ENCODE peak calls at places on chromosome 7, in four cellular contexts. One of them, this sample, is unnamed.

GRCh38 chr7:2637505-2638223 is 5.9 kb downstream of the TTYH3 start:
- DNase-seq in neural progenitor cell: no peak
- DNase-seq in GM23338: no peak
- DNase-seq in SK-N-SH: peak; percentile 62
- DNase-seq in this sample: no peak

GRCh38 chr7:131110294-131111080 is 217.2 kb upstream of the MKLN1 start:
- DNase-seq in SK-N-SH: no peak
- DNase-seq in neural progenitor cell: peak; percentile 13
- DNase-seq in GM23338: peak; percentile 69
- DNase-seq in this sample: peak; percentile 61

GRCh38 chr7:155874411-155874810 is 62.1 kb upstream of the SHH start:
- DNase-seq in GM23338: no peak
- DNase-seq in SK-N-SH: no peak
- DNase-seq in neural progenitor cell: no peak
- DNase-seq in this sample: no peak

GRCh38 chr7:99308461-99309074 is 17.1 kb upstream of the ARPC1A start:
- DNase-seq in neural progenitor cell: no peak
- DNase-seq in SK-N-SH: no peak
- DNase-seq in GM23338: no peak
- DNase-seq in this sample: no peak

GRCh38 chr7:2603388-2603965 is 28.3 kb upstream of the TTYH3 start:
- DNase-seq in neural progenitor cell: no peak
- DNase-seq in SK-N-SH: no peak
- DNase-seq in GM23338: no peak
- DNase-seq in this sample: no peak

GRCh38 chr7:76037310-76037709 is 10.5 kb downstream of the STYXL1 start:
- DNase-seq in GM23338: no peak
- DNase-seq in SK-N-SH: no peak
- DNase-seq in neural progenitor cell: no peak
- DNase-seq in this sample: no peak

GRCh38 chr7:51316262-51316665 is 345 bp downstream of the COBL start:
- DNase-seq in GM23338: peak; percentile 65
- DNase-seq in neural progenitor cell: no peak
- DNase-seq in SK-N-SH: peak; percentile 82
- DNase-seq in this sample: peak; percentile 62

GRCh38 chr7:111803015-111803758 is 240.9 kb upstream of the IMMP2L start:
- DNase-seq in neural progenitor cell: no peak
- DNase-seq in GM23338: no peak
- DNase-seq in SK-N-SH: no peak
- DNase-seq in this sample: no peak

GRCh38 chr7:47091141-47091540 is 490.8 kb downstream of the TNS3 start:
- DNase-seq in neural progenitor cell: no peak
- DNase-seq in GM23338: no peak
- DNase-seq in SK-N-SH: no peak
- DNase-seq in this sample: no peak

GRCh38 chr7:123748734-123749536 is at the start of gene WASL:
- DNase-seq in SK-N-SH: peak; percentile 99
- DNase-seq in neural progenitor cell: peak; percentile 96
- DNase-seq in GM23338: peak; percentile 94
- DNase-seq in this sample: peak; percentile 66

DNA sequence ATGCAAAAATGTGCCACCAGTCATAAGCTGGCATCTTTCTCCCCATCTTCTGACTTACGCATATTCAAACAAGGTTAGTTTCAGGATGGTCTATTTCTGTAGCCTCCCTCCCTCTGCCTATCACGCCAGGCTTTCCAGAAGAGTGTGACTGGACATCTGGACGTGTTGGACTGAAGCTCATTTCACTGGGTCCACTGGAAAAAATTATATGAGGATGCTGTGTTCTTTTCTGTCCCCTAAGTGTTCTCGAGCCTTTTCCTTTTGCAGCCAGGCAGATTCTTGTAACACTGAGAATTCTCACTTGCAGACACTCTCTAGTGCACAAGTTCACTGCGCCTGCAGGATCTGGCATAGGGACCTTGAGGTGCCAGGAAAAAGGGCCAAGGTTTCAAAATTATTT is 170.2 kb downstream of the BMPER start:
- DNase-seq in SK-N-SH: no peak
- DNase-seq in neural progenitor cell: no peak
- DNase-seq in GM23338: no peak
- DNase-seq in this sample: no peak
- H3F3A ChIP-seq in SK-N-SH: peaks cover 16% of the 10 kb centered on the region
- H3F3A ChIP-seq in neural progenitor cell: no peaks in the 10 kb centered on the region
- H3F3A ChIP-seq in GM23338: no peaks in the 10 kb centered on the region
- H3F3A ChIP-seq in this sample: peaks cover 4% of the 10 kb centered on the region

GRCh38 chr7:139777304-139777890 is 401 bp downstream of the HIPK2 start:
- DNase-seq in GM23338: peak; percentile 47
- DNase-seq in SK-N-SH: peak; percentile 89
- DNase-seq in neural progenitor cell: peak; percentile 79
- DNase-seq in this sample: no peak
- H3K79me2 ChIP-seq in GM23338: peaks cover 28% of the 10 kb centered on the region
- H3K79me2 ChIP-seq in SK-N-SH: peaks cover 58% of the 10 kb centered on the region
- H3K79me2 ChIP-seq in neural progenitor cell: peaks cover 46% of the 10 kb centered on the region
- H3K79me2 ChIP-seq in this sample: peaks cover 45% of the 10 kb centered on the region

GRCh38 chr7:110050831-110051230 is 1040.1 kb upstream of the LRRN3 start:
- DNase-seq in neural progenitor cell: no peak
- DNase-seq in SK-N-SH: peak; percentile 1
- DNase-seq in GM23338: no peak
- DNase-seq in this sample: no peak
- TF ChIP-seq CTCF in neural progenitor cell: no peak
- TF ChIP-seq CTCF in SK-N-SH: no peak
- TF ChIP-seq CTCF in GM23338: no peak
- TF ChIP-seq CTCF in this sample: no peak

GRCh38 chr7:94412762-94413322 is 18.1 kb downstream of the COL1A2 start:
- DNase-seq in neural progenitor cell: no peak
- DNase-seq in SK-N-SH: no peak
- DNase-seq in GM23338: no peak
- DNase-seq in this sample: no peak
- H3F3A ChIP-seq in neural progenitor cell: no peaks in the 10 kb centered on the region
- H3F3A ChIP-seq in SK-N-SH: peaks cover 7% of the 10 kb centered on the region
- H3F3A ChIP-seq in GM23338: no peaks in the 10 kb centered on the region
- H3F3A ChIP-seq in this sample: no peaks in the 10 kb centered on the region

DNA sequence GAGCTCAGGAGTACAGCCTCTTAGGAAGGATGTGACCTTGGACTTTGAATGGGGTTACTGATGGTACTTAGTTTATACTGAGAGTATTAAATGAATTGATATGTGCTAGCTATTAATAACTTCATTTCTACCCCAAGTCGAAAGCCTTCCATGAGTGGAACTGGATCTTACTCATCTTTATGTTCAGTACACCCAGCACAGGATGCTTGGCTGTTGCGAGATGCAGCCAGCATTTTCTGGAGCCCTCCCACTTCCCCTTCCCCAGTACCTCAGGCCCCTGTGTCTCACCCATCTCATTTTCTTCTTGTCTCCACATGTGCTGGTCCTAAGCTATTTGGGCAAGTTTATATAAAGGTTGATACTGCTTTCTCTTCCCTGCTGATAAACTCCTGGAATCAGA is 7.2 kb downstream of the UPP1 start:
- DNase-seq in SK-N-SH: no peak
- DNase-seq in GM23338: no peak
- DNase-seq in neural progenitor cell: no peak
- DNase-seq in this sample: peak; percentile 32
- H3K79me2 ChIP-seq in SK-N-SH: peaks cover 28% of the 10 kb centered on the region
- H3K79me2 ChIP-seq in GM23338: peaks cover 16% of the 10 kb centered on the region
- H3K79me2 ChIP-seq in neural progenitor cell: no peaks in the 10 kb centered on the region
- H3K79me2 ChIP-seq in this sample: peaks cover 96% of the 10 kb centered on the region

GRCh38 chr7:71235263-71235662 is 103.3 kb downstream of the GALNT17 start:
- DNase-seq in GM23338: no peak
- DNase-seq in SK-N-SH: no peak
- DNase-seq in neural progenitor cell: no peak
- DNase-seq in this sample: no peak

GRCh38 chr7:71236488-71237179 is 104.7 kb downstream of the GALNT17 start:
- DNase-seq in neural progenitor cell: no peak
- DNase-seq in GM23338: peak; percentile 32
- DNase-seq in SK-N-SH: no peak
- DNase-seq in this sample: no peak

GRCh38 chr7:71239517-71239916 is 107.6 kb downstream of the GALNT17 start:
- DNase-seq in neural progenitor cell: peak; percentile 11
- DNase-seq in SK-N-SH: no peak
- DNase-seq in GM23338: no peak
- DNase-seq in this sample: no peak

GRCh38 chr7:71238541-71238940 is 106.6 kb downstream of the GALNT17 start:
- DNase-seq in SK-N-SH: no peak
- DNase-seq in neural progenitor cell: peak; percentile 56
- DNase-seq in GM23338: no peak
- DNase-seq in this sample: no peak

DNA sequence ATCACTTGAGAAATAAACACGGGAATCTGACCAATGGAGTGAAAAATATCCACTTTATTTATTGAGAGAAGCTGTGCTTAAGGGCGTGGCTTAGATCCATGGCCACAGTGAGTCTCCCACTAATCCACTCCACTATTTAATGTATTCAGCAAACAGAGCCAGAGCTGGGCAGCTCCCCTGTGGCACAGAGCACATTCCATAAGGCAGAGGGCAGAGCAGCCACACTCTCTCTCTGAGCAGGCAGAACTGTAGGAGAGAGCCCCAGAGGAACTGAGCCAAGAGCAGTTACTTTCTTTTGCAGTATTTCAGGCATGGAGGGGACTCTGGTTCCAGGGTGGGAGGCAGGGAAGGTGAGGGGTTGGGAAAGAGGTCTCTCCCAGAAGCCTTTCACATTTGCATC is 106.0 kb downstream of the GALNT17 start:
- DNase-seq in neural progenitor cell: peak; percentile 80
- DNase-seq in SK-N-SH: no peak
- DNase-seq in GM23338: peak; percentile 52
- DNase-seq in this sample: no peak
- TF ChIP-seq CTCF in neural progenitor cell: peak; percentile 32
- TF ChIP-seq CTCF in SK-N-SH: no peak
- TF ChIP-seq CTCF in GM23338: no peak
- TF ChIP-seq CTCF in this sample: no peak

DNA sequence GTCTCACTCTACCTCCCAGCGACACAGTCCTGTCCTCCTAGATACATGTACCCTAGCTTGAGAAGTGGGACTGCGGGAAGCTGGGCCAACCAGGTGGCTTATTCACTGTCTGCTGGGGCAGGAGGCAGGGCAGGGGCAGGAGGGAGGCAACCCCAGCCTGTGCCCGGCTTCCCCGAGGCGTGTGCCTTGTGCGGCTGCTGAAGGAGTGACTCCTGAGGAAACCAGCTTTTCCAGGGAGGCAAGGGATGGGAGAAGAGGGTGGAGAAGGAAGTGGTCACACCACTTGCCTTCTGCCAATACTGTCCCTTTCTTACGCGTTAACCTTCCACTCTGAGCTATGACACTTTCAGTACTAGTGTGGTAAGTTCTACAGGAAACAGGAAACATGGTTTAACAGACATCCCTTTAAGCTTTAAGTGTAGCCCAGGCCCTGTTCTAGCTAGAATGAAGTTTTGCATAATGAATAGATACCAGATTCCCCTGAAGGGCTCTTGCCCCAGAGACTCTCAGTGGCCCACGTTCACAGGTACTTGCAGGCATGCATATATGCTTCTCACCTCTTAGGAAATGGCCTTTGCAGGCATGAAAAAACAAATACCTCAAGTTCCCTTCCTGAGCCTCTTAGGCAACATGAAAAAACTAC is 40.6 kb downstream of the SYPL1 start:
- DNase-seq in GM23338: no peak
- DNase-seq in SK-N-SH: peak; percentile 49
- DNase-seq in neural progenitor cell: no peak
- DNase-seq in this sample: peak; percentile 93
- H3F3A ChIP-seq in GM23338: peaks cover 7% of the 10 kb centered on the region
- H3F3A ChIP-seq in SK-N-SH: no peaks in the 10 kb centered on the region
- H3F3A ChIP-seq in neural progenitor cell: no peaks in the 10 kb centered on the region
- H3F3A ChIP-seq in this sample: peaks cover 31% of the 10 kb centered on the region

DNA sequence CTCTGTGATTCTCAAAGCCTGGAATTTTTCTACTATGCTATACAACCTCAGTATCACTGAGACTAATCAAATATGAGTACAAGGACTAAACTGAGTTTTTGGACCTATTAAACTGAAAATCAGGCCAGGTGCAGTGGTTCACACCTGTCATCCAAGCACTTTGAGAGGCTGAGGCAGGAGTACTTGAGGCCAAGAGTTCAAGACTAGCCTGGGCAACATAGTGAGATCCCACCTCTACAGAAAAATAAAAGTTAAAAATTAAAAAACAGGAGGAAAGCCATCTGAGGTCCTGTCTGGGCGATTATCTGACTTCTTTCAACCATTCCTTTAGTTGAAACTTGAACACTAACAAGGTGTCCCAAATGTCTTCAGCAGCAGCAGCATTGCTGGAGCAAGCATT is 7.0 kb downstream of the XRCC2 start:
- DNase-seq in SK-N-SH: no peak
- DNase-seq in neural progenitor cell: no peak
- DNase-seq in GM23338: no peak
- DNase-seq in this sample: no peak
- H3K79me2 ChIP-seq in SK-N-SH: peaks cover 95% of the 10 kb centered on the region
- H3K79me2 ChIP-seq in neural progenitor cell: peaks cover 99% of the 10 kb centered on the region
- H3K79me2 ChIP-seq in GM23338: peaks cover 100% of the 10 kb centered on the region
- H3K79me2 ChIP-seq in this sample: peaks cover 66% of the 10 kb centered on the region

This sample was measured in PC-9.